ENCODE peak calls at places on chromosome 20, in four cellular contexts. Z is K562, B is HL-60, W is GM12878. D is an unnamed sample.

GRCh38 chr20:32709528-32710121 is 33.6 kb downstream of the COMMD7 start:
- DNase-seq in Z (no peak), W (no peak), B (no peak), D (no peak)

GRCh38 chr20:45044601-45045000 is 56.3 kb downstream of the KCNS1 start:
- DNase-seq in Z (no peak), B (no peak), W (no peak), D (no peak)

GRCh38 chr20:17747431-17747846 is 47.7 kb downstream of the BANF2 start:
- DNase-seq in Z (no peak), B (no peak), W (no peak), D (no peak)

GRCh38 chr20:14441201-14441600 is 103.8 kb upstream of the FLRT3 start:
- DNase-seq in B (peak; percentile 42), Z (no peak), W (no peak), D (no peak)

GRCh38 chr20:44627364-44628010 is 24.0 kb downstream of the ADA start:
- DNase-seq in W (no peak), B (no peak), Z (peak; percentile 35), D (no peak)

GRCh38 chr20:10553326-10553984 is 118.3 kb downstream of the SLX4IP start:
- DNase-seq in B (no peak), Z (peak; percentile 15), W (no peak), D (no peak)

GRCh38 chr20:64101731-64102621 is 5.4 kb downstream of the NPBWR2 start:
- DNase-seq in W (no peak), Z (peak; percentile 91), B (no peak), D (peak; percentile 90)

GRCh38 chr20:25254986-25255680 is 7.2 kb downstream of the PYGB start:
- DNase-seq in B (no peak), W (no peak), Z (no peak), D (no peak)

GRCh38 chr20:21510414-21510971 is 3.4 kb downstream of the NKX2-2 start:
- DNase-seq in W (no peak), B (no peak), Z (no peak), D (no peak)

GRCh38 chr20:13205848-13206434 is 15.1 kb upstream of the ISM1 start:
- DNase-seq in Z (no peak), W (no peak), B (no peak), D (no peak)

GRCh38 chr20:63891061-63892002 is 3.6 kb upstream of the DNAJC5 start:
- DNase-seq in B (no peak), Z (no peak), W (no peak), D (no peak)

GRCh38 chr20:44601801-44602204 is 19.4 kb downstream of the PKIG start:
- DNase-seq in Z (no peak), W (no peak), B (no peak), D (no peak)

GRCh38 chr20:32980131-32980941 is 23.9 kb downstream of the SUN5 start:
- DNase-seq in B (no peak), Z (no peak), W (no peak), D (no peak)

GRCh38 chr20:50133474-50134217 is 19.9 kb downstream of the PEDS1 start:
- DNase-seq in Z (no peak), W (no peak), B (no peak), D (no peak)

GRCh38 chr20:43384321-43384940 is 73.3 kb upstream of the SRSF6 start:
- DNase-seq in B (no peak), W (no peak), Z (no peak), D (no peak)

GRCh38 chr20:43383026-43383795 is 74.5 kb upstream of the SRSF6 start:
- DNase-seq in Z (no peak), W (no peak), B (no peak), D (no peak)

GRCh38 chr20:43375586-43375985 is 82.1 kb upstream of the SRSF6 start:
- DNase-seq in B (no peak), Z (no peak), W (no peak), D (no peak)

GRCh38 chr20:43379239-43379917 is 78.3 kb upstream of the SRSF6 start:
- DNase-seq in Z (no peak), W (no peak), B (no peak), D (no peak)
- TF ChIP-seq SPI1 in Z (no peak), W (no peak), B (no peak), D (no peak)

GRCh38 chr20:3221398-3222226 is 12.3 kb downstream of the ITPA start:
- DNase-seq in B (no peak), Z (no peak), W (no peak), D (no peak)

GRCh38 chr20:3213226-3213625 is 3.9 kb downstream of the ITPA start:
- DNase-seq in Z (no peak), W (no peak), B (no peak), D (no peak)

GRCh38 chr20:3223937-3224680 is 14.8 kb downstream of the ITPA start:
- DNase-seq in W (no peak), Z (no peak), B (no peak), D (no peak)

GRCh38 chr20:3222635-3223600 is 13.6 kb downstream of the ITPA start:
- DNase-seq in W (no peak), B (no peak), Z (no peak), D (peak; percentile 76)

DNA sequence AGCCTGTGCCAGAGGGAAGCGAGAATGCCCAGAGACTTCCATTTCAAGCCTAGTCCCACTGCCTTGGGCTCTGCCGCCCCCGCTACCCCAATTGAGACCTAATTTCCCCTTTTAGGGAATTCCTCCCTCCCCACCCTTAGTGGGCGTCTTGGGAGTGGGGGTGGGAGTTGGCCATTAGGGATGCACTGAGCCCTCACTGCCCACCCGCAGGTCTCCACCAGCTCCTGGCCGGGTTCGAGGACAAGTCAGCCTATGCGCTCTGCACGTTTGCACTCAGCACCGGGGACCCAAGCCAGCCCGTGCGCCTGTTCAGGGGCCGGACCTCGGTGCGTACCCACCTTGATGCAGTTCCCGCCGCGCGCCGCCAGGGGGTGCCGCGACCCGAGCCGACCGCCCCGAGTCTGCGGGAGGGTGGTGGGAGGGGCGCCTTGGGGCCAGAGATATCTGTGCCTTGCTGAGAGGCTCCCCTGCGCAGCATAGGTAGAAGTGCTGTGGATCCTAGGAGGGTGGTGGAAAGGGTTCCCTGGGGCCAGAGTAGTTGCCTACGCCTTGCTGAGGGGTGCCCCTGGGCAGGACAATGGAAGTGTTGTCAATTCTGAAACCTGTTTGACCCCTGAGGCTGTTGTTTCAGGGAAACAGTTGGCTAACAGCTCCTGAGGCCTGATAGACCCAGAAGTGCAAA is 9.2 kb downstream of the ITPA start:
- DNase-seq in W (no peak), B (no peak), Z (peak; percentile 76), D (peak; percentile 88)
- TF ChIP-seq POLR2AphosphoS5 in W (no peak), B (peak; percentile 18), Z (no peak), D (no peak)

DNA sequence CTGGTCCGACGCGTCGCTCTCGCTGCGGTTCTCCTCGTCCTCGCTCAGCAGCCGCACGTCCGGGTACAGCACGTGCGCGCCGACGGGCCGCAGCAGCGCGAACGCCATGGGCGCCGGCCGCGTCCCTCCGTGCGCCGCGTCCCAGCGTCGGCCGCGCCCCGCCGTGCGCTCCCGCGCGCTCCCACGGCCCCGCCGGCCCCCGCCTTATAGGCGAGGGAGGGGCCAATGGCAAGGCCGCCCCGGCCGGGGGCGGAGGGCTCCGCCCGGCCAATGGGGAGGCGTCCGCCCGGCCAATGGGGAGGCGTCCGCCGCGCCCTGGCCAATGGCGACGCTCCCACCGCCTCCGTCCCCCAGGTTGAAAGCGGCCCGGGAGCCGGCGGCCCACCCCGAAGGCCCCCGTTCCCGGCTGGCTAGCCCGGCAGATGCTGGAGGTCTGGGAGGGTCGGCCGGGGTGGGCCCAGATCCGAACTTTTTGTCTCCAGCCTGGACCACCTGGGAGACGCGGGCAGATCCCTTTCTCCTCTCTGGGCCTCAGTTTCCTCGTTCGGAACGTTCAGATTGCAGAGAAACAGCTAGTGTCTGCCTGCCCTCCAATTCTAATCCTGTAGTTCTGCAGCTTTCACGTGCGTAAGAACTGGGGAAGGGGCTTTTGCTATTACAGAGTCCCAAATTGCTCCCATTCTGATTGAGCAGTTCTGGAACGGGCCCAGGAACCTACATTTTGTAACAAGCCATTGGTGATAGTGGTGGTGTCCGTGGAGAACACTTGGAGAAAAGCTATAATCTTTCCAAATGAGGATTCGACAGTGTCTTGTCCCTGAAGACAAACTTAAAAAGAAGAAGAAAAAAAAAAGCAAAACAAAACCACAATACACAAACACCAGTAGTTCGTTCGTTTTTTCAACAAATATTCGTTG is at the start of gene TCF15:
- DNase-seq in W (no peak), Z (peak; percentile 98), B (no peak), D (peak; percentile 54)
- TF ChIP-seq SPI1 in W (no peak), Z (no peak), B (no peak), D (no peak)

GRCh38 chr20:62805711-62806382 is 1.2 kb downstream of the OGFR start:
- DNase-seq in B (no peak), Z (no peak), W (no peak), D (no peak)
- TF ChIP-seq POLR2AphosphoS5 in B (no peak), Z (no peak), W (no peak), D (no peak)

GRCh38 chr20:9068896-9069663 is at the start of gene PLCB4:
- DNase-seq in Z (peak; percentile 9), W (no peak), B (no peak), D (no peak)

GRCh38 chr20:9070304-9070703 is 1.4 kb downstream of the PLCB4 start:
- DNase-seq in W (no peak), B (no peak), Z (no peak), D (no peak)

GRCh38 chr20:9066196-9066595 is 2.7 kb upstream of the PLCB4 start:
- DNase-seq in B (no peak), W (no peak), Z (no peak), D (no peak)

GRCh38 chr20:9071976-9072726 is 3.3 kb downstream of the PLCB4 start:
- DNase-seq in W (no peak), Z (no peak), B (no peak), D (no peak)

GRCh38 chr20:9068232-9068781 is 580 bp upstream of the PLCB4 start:
- DNase-seq in B (no peak), W (no peak), Z (peak; percentile 11), D (peak; percentile 5)
- TF ChIP-seq SPI1 in B (no peak), W (no peak), Z (no peak), D (no peak)

D was measured in GM12891.